ENCODE peak calls at places on chromosome 19, in seven cellular contexts. E, R, C, U, B, N and H are unnamed samples. For H3K4me1, the result is how much of the 10 kb centered on the place peaks cover.

GRCh38 chr19:46040952-46041500 is at the start of gene IGFL4:
- DNase-seq in B (no peak), U (no peak), E (no peak), C (no peak), N (no peak), R (no peak), H (no peak)

GRCh38 chr19:40822161-40822560 is 23.2 kb downstream of the EGLN2 start:
- DNase-seq in N (no peak), R (no peak), B (no peak), C (peak), U (no peak), E (no peak), H (no peak)

GRCh38 chr19:7931221-7932061 is 5.5 kb upstream of the CTXN1 start:
- DNase-seq in C (no peak), R (peak), B (no peak), N (peak), E (no peak), U (no peak), H (no peak)

GRCh38 chr19:6030214-6030507 is 52.2 kb upstream of the RANBP3 start:
- DNase-seq in N (no peak), E (no peak), B (no peak), U (no peak), R (no peak), C (peak), H (no peak)

GRCh38 chr19:43797556-43797955 is 4.7 kb downstream of the LYPD5 start:
- DNase-seq in N (no peak), R (no peak), C (no peak), E (no peak), B (no peak), U (no peak), H (no peak)

GRCh38 chr19:29583196-29584006 is 22.7 kb upstream of the POP4 start:
- DNase-seq in R (no peak), C (no peak), E (no peak), U (no peak), N (no peak), B (no peak), H (no peak)

GRCh38 chr19:23286477-23286876 is 36.3 kb upstream of the ZNF724 start:
- DNase-seq in U (no peak), E (no peak), N (no peak), C (no peak), R (no peak), B (no peak), H (no peak)

GRCh38 chr19:58579473-58580142 is 6.5 kb upstream of the MZF1 start:
- DNase-seq in E (no peak), U (no peak), N (peak), R (peak), B (no peak), C (no peak), H (peak)

GRCh38 chr19:33177417-33177976 is 16.6 kb upstream of the LRP3 start:
- DNase-seq in N (no peak), U (no peak), B (no peak), R (no peak), E (peak), C (peak), H (no peak)

GRCh38 chr19:10797541-10798256 is 38.3 kb downstream of the TMED1 start:
- DNase-seq in E (no peak), R (peak), C (no peak), N (no peak), B (peak), U (no peak), H (no peak)

GRCh38 chr19:46478356-46478986 is 7.1 kb upstream of the PNMA8A start:
- DNase-seq in U (no peak), B (no peak), C (no peak), N (no peak), R (no peak), E (no peak), H (no peak)

GRCh38 chr19:23817519-23817918 is 58.8 kb upstream of the ZNF681 start:
- DNase-seq in B (no peak), C (peak), N (no peak), E (no peak), U (no peak), R (no peak), H (peak)

GRCh38 chr19:39677931-39678889 is 22.5 kb downstream of the LGALS16 start:
- DNase-seq in U (no peak), R (no peak), N (no peak), E (peak), C (no peak), B (no peak), H (no peak)

GRCh38 chr19:2700660-2701360 is 1.7 kb downstream of the GNG7 start:
- DNase-seq in C (no peak), E (no peak), B (no peak), N (no peak), R (peak), U (no peak), H (no peak)

GRCh38 chr19:58558623-58559274 is 338 bp upstream of the UBE2M start:
- DNase-seq in C (peak), U (peak), R (peak), E (peak), B (peak), N (peak), H (peak)

GRCh38 chr19:13920940-13921744 is 15.1 kb downstream of the CC2D1A start:
- DNase-seq in R (no peak), N (no peak), E (no peak), C (peak), B (peak), U (peak), H (no peak)

GRCh38 chr19:7224205-7224833 is 69.9 kb downstream of the INSR start:
- DNase-seq in C (peak), R (no peak), N (peak), B (no peak), U (peak), E (no peak), H (peak)

DNA sequence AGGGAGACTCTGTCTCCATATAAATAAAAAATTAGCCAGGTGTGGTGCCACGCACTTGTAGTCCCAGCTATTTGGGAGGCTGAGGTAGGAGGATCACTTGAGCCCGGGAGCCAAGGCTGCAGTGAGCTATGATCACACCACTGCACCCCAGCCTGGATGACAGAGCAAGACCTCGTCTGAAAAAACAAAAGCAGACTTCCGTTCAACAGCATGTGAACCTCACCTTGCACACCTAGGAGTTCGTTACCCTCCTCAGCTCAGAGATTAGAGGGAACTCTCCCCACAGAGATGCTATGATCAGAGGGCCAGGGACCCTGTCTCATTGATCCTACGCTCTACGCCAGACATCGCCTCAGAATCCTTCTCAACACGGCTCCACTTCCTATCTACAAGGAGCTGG is 15.3 kb downstream of the ELL start:
- DNase-seq in N (no peak), R (no peak), C (no peak), E (no peak), U (no peak), B (no peak), H (no peak)
- H3K4me1 ChIP-seq in N (under half), R (half or more), C (half or more), E (under half), U (under half), B (under half), H (half or more)

GRCh38 chr19:1652471-1653299 is at the start of gene TCF3:
- DNase-seq in E (peak), R (peak), U (peak), C (peak), B (peak), N (peak), H (peak)
- TF ChIP-seq POLR2A in E (no peak), R (peak), U (no peak), C (no peak), B (peak), N (peak), H (peak)

GRCh38 chr19:18168673-18169381 is 4.8 kb upstream of the IFI30 start:
- DNase-seq in U (no peak), N (peak), R (peak), E (no peak), C (no peak), B (no peak), H (peak)
- H3K4me1 ChIP-seq in U (under half), N (under half), R (half or more), E (under half), C (under half), B (under half), H (under half)

DNA sequence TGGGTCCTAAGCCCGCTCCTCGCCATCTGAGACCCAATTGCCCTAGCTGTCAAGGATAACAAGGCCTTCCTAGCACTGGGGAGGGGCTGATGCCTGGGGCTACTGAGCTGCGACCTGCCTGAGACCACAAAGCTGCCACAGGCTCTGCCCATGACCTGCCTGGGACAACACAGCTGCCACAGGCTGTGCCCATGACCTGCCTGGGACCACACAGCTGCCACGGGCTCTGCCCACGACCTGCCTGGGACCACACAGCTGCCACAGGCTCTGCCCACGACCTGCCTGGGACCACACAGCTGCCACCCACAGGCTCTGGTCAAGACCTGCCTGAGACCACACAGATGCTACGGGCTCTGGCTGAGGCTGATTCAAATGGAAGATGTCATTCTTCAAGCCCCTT is 54.8 kb downstream of the EPS15L1 start:
- DNase-seq in E (no peak), U (no peak), C (no peak), N (no peak), R (no peak), B (no peak), H (no peak)
- TF ChIP-seq POLR2A in E (no peak), U (no peak), C (no peak), N (no peak), R (no peak), B (no peak), H (no peak)

DNA sequence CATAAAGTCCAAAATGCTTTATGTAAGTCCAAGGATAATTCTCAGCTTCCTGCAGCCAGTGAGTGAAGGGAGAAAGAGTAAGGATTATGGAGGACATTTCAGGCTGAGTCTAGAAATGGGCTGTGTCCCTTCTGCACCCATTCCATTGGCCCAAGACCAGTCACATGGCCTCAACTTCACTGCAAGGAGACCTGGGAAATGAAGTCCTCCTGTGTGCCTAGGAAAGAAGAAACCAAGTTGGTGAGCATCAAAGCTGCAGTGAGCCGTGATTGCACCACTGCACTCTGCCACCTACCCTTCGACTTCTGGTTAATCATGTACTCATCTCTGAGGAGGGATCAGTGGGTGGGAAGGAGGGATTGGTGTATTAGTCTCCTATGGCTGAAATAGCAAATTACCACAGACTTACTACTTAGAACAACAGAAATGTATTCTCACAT is 3.6 kb upstream of the CD37 start:
- DNase-seq in R (peak), N (no peak), C (peak), U (no peak), E (no peak), B (peak), H (no peak)
- H3K4me1 ChIP-seq in R (half or more), N (under half), C (under half), U (under half), E (under half), B (under half), H (under half)